ENCODE peak calls at places on chromosomes 7 and 10, in five cellular contexts. One of them, this sample, is unnamed.
A peak's percentile ranks its signal among the peaks of the same experiment; 100 is the strongest.

GRCh38 chr10:103752680-103753248 is 102.6 kb downstream of the SH3PXD2A start:
- DNase-seq in fibroblast of the aortic adventitia: no peak
- DNase-seq in brain microvascular endothelial cell: no peak
- DNase-seq in colonic mucosa: peak; percentile 69
- DNase-seq in LNCaP clone FGC: no peak
- DNase-seq in this sample: no peak

GRCh38 chr7:25448301-25448700 is 220.0 kb upstream of the NPVF start:
- DNase-seq in fibroblast of the aortic adventitia: no peak
- DNase-seq in brain microvascular endothelial cell: no peak
- DNase-seq in colonic mucosa: no peak
- DNase-seq in LNCaP clone FGC: no peak
- DNase-seq in this sample: no peak

GRCh38 chr10:68900427-68901105 is 549 bp upstream of the DDX50 start:
- DNase-seq in fibroblast of the aortic adventitia: no peak
- DNase-seq in brain microvascular endothelial cell: peak; percentile 67
- DNase-seq in colonic mucosa: no peak
- DNase-seq in LNCaP clone FGC: peak; percentile 6
- DNase-seq in this sample: peak; percentile 34

GRCh38 chr7:24923172-24923865 is 56.7 kb downstream of the OSBPL3 start:
- DNase-seq in fibroblast of the aortic adventitia: no peak
- DNase-seq in brain microvascular endothelial cell: no peak
- DNase-seq in colonic mucosa: no peak
- DNase-seq in LNCaP clone FGC: no peak
- DNase-seq in this sample: no peak

GRCh38 chr10:101512741-101513140 is 75.3 kb downstream of the POLL start:
- DNase-seq in fibroblast of the aortic adventitia: peak; percentile 64
- DNase-seq in brain microvascular endothelial cell: no peak
- DNase-seq in colonic mucosa: no peak
- DNase-seq in LNCaP clone FGC: no peak
- DNase-seq in this sample: no peak

GRCh38 chr10:89798092-89798491 is 96.7 kb downstream of the KIF20B start:
- DNase-seq in fibroblast of the aortic adventitia: no peak
- DNase-seq in brain microvascular endothelial cell: no peak
- DNase-seq in colonic mucosa: no peak
- DNase-seq in LNCaP clone FGC: no peak
- DNase-seq in this sample: no peak

GRCh38 chr7:28477041-28477442 is 64.7 kb downstream of the CREB5 start:
- DNase-seq in fibroblast of the aortic adventitia: no peak
- DNase-seq in brain microvascular endothelial cell: no peak
- DNase-seq in colonic mucosa: no peak
- DNase-seq in LNCaP clone FGC: no peak
- DNase-seq in this sample: no peak

GRCh38 chr7:6159097-6159483 is 113.3 kb downstream of the CYTH3 start:
- DNase-seq in fibroblast of the aortic adventitia: no peak
- DNase-seq in brain microvascular endothelial cell: no peak
- DNase-seq in colonic mucosa: no peak
- DNase-seq in LNCaP clone FGC: no peak
- DNase-seq in this sample: no peak

GRCh38 chr7:99296471-99296870 is 23.8 kb downstream of the MYH16 start:
- DNase-seq in fibroblast of the aortic adventitia: no peak
- DNase-seq in brain microvascular endothelial cell: no peak
- DNase-seq in colonic mucosa: no peak
- DNase-seq in LNCaP clone FGC: no peak
- DNase-seq in this sample: no peak

GRCh38 chr10:28996345-28996744 is 292.5 kb upstream of the LYZL1 start:
- DNase-seq in fibroblast of the aortic adventitia: no peak
- DNase-seq in brain microvascular endothelial cell: no peak
- DNase-seq in colonic mucosa: no peak
- DNase-seq in LNCaP clone FGC: no peak
- DNase-seq in this sample: no peak

GRCh38 chr10:37682617-37683016 is 174.8 kb downstream of the ZNF248 start:
- DNase-seq in fibroblast of the aortic adventitia: no peak
- DNase-seq in brain microvascular endothelial cell: no peak
- DNase-seq in colonic mucosa: no peak
- DNase-seq in LNCaP clone FGC: no peak
- DNase-seq in this sample: no peak

GRCh38 chr7:51138121-51139085 is 178.2 kb downstream of the COBL start:
- DNase-seq in fibroblast of the aortic adventitia: no peak
- DNase-seq in brain microvascular endothelial cell: no peak
- DNase-seq in colonic mucosa: no peak
- DNase-seq in LNCaP clone FGC: no peak
- DNase-seq in this sample: no peak

GRCh38 chr7:66454600-66455225 is 174.0 kb upstream of the KCTD7 start:
- DNase-seq in fibroblast of the aortic adventitia: no peak
- DNase-seq in brain microvascular endothelial cell: no peak
- DNase-seq in colonic mucosa: no peak
- DNase-seq in LNCaP clone FGC: no peak
- DNase-seq in this sample: no peak

GRCh38 chr10:96587255-96588059 is 645 bp upstream of the TM9SF3 start:
- DNase-seq in fibroblast of the aortic adventitia: peak; percentile 86
- DNase-seq in brain microvascular endothelial cell: peak; percentile 68
- DNase-seq in colonic mucosa: peak; percentile 47
- DNase-seq in LNCaP clone FGC: no peak
- DNase-seq in this sample: peak; percentile 34

GRCh38 chr10:122142652-122143237 is 128.4 kb upstream of the BTBD16 start:
- DNase-seq in fibroblast of the aortic adventitia: no peak
- DNase-seq in brain microvascular endothelial cell: no peak
- DNase-seq in colonic mucosa: peak; percentile 53
- DNase-seq in LNCaP clone FGC: no peak
- DNase-seq in this sample: no peak

GRCh38 chr7:100745184-100745583 is 11.8 kb downstream of the ZAN start:
- DNase-seq in fibroblast of the aortic adventitia: peak; percentile 60
- DNase-seq in brain microvascular endothelial cell: peak; percentile 9
- DNase-seq in colonic mucosa: no peak
- DNase-seq in LNCaP clone FGC: no peak
- DNase-seq in this sample: no peak

GRCh38 chr7:106176414-106177294 is 64.5 kb upstream of the SYPL1 start:
- DNase-seq in fibroblast of the aortic adventitia: peak; percentile 77
- DNase-seq in brain microvascular endothelial cell: peak; percentile 79
- DNase-seq in colonic mucosa: peak; percentile 83
- DNase-seq in LNCaP clone FGC: peak; percentile 34
- DNase-seq in this sample: no peak

GRCh38 chr7:106179256-106179655 is 67.1 kb upstream of the SYPL1 start:
- DNase-seq in fibroblast of the aortic adventitia: no peak
- DNase-seq in brain microvascular endothelial cell: no peak
- DNase-seq in colonic mucosa: no peak
- DNase-seq in LNCaP clone FGC: no peak
- DNase-seq in this sample: no peak

GRCh38 chr7:106177295-106177690 is 65.2 kb upstream of the SYPL1 start:
- DNase-seq in fibroblast of the aortic adventitia: peak; percentile 13
- DNase-seq in brain microvascular endothelial cell: no peak
- DNase-seq in colonic mucosa: no peak
- DNase-seq in LNCaP clone FGC: no peak
- DNase-seq in this sample: no peak

GRCh38 chr7:106177738-106178592 is 65.9 kb upstream of the SYPL1 start:
- DNase-seq in fibroblast of the aortic adventitia: no peak
- DNase-seq in brain microvascular endothelial cell: no peak
- DNase-seq in colonic mucosa: no peak
- DNase-seq in LNCaP clone FGC: no peak
- DNase-seq in this sample: no peak

DNA sequence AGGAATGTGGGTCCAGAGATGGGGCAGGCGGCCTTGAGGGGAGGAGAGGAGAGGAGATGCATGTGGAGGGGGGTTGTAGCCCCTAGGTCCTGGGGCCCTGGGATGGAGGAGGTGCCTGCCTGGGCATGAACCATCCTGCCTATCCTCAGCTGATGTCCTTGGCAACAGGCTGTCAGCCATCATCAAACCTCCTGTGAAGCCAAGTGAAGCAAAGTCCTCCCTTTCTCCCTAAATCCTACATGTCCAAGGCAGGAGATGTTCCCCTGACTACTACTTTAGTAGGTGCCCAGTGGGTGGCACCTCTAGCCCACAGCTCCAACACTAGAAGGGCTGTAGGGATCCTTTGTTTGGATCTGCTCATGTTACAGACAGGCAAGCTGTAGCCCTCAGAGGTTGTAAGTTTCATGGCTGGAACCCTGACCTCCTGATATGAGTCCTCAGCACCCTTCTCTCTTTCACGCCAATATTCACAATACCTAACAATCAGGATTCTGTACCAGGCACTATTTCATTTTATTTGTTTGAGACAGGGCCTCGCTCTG is 66.6 kb upstream of the SYPL1 start:
- DNase-seq in fibroblast of the aortic adventitia: peak; percentile 69
- DNase-seq in brain microvascular endothelial cell: peak; percentile 39
- DNase-seq in colonic mucosa: no peak
- DNase-seq in LNCaP clone FGC: peak; percentile 54
- DNase-seq in this sample: no peak
- TF ChIP-seq CTCF in fibroblast of the aortic adventitia: peak; percentile 47
- TF ChIP-seq CTCF in brain microvascular endothelial cell: peak; percentile 57
- TF ChIP-seq CTCF in colonic mucosa: no peak
- TF ChIP-seq CTCF in LNCaP clone FGC: peak; percentile 81
- TF ChIP-seq CTCF in this sample: peak; percentile 64

GRCh38 chr10:91562839-91563581 is 69.9 kb downstream of the PPP1R3C start:
- DNase-seq in fibroblast of the aortic adventitia: no peak
- DNase-seq in brain microvascular endothelial cell: no peak
- DNase-seq in colonic mucosa: no peak
- DNase-seq in LNCaP clone FGC: no peak
- DNase-seq in this sample: no peak
- H3K4me3 ChIP-seq in fibroblast of the aortic adventitia: no peak overlapping the region
- H3K4me3 ChIP-seq in brain microvascular endothelial cell: no peak overlapping the region
- H3K4me3 ChIP-seq in colonic mucosa: no peak overlapping the region
- H3K4me3 ChIP-seq in LNCaP clone FGC: no peak overlapping the region
- H3K4me3 ChIP-seq in this sample: no peak overlapping the region

DNA sequence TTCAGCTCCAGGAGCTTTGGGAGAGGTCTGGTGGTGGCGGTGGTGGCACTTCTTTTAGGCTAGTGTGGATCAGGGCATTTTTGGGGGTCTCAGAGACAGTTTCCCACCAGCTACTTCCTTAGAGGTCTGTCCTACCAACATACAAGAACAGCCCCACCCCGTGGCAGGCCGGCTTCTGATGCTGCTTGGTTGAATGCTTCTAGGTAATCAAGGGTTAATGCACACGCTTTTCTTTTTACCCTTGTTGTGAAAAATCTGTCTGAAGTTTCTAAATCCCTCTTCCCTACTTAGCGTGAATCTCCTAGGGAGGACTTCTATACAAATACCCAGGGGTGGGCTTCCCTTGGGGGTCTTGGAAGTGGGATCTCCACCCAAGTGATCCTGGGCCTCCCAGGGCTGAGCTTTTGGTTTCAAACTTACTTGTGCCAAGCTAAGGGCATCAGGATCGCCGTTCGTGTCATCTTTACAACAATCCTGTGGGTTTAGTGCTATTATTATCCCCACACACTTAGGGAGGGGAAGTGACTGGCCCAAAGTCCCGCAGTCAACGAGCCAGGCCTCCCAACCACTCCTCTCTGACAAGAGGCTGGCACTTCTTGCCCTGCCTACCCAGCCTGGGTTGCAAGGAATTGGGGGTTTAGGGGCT is 1.7 kb downstream of the SH2B2 start:
- DNase-seq in fibroblast of the aortic adventitia: no peak
- DNase-seq in brain microvascular endothelial cell: no peak
- DNase-seq in colonic mucosa: no peak
- DNase-seq in LNCaP clone FGC: no peak
- DNase-seq in this sample: no peak
- TF ChIP-seq CTCF in fibroblast of the aortic adventitia: no peak
- TF ChIP-seq CTCF in brain microvascular endothelial cell: peak; percentile 46
- TF ChIP-seq CTCF in colonic mucosa: no peak
- TF ChIP-seq CTCF in LNCaP clone FGC: no peak
- TF ChIP-seq CTCF in this sample: peak; percentile 12

DNA sequence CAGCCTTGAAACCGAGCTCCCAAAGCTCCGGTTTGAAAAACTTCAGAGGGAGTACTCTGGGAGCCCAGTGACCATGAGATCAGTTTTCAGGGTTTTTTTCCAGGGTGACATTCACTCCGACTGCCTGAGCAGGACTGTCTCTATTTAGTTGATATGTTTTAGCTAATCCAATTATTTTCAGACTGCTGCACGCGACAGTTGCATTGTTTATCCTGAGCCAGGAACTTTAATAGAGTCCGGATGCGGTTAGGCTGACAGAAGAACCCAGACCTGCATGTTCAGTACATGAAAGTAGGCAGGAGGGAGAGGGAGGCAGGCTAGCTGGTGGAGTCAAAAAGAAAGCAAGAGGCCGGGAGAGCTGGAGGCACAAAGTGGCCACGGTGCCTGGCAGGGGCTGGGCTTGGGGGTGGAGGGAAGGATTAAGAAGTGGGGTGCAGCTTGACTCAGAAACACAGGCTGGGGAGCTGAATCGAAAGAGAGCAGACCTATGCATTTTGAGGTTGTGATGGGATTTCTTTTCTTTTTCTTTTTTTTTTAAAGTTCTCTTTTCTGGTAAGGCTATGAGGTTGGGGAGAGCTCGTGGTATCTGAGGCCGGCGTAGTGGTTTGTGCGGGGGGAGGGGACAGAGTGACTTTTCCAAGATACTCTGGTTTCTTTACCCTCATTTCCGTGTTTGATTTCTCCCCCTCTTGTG is 5.7 kb downstream of the GATA3 start:
- DNase-seq in fibroblast of the aortic adventitia: no peak
- DNase-seq in brain microvascular endothelial cell: no peak
- DNase-seq in colonic mucosa: no peak
- DNase-seq in LNCaP clone FGC: no peak
- DNase-seq in this sample: no peak
- H3K4me3 ChIP-seq in fibroblast of the aortic adventitia: no peak overlapping the region
- H3K4me3 ChIP-seq in brain microvascular endothelial cell: no peak overlapping the region
- H3K4me3 ChIP-seq in colonic mucosa: no peak overlapping the region
- H3K4me3 ChIP-seq in LNCaP clone FGC: no peak overlapping the region
- H3K4me3 ChIP-seq in this sample: no peak overlapping the region

GRCh38 chr10:6995339-6995738 is 415.3 kb upstream of the PRKCQ start:
- DNase-seq in fibroblast of the aortic adventitia: peak; percentile 2
- DNase-seq in brain microvascular endothelial cell: no peak
- DNase-seq in colonic mucosa: no peak
- DNase-seq in LNCaP clone FGC: no peak
- DNase-seq in this sample: no peak

GRCh38 chr10:6999232-6999925 is 411.5 kb downstream of the SFMBT2 start:
- DNase-seq in fibroblast of the aortic adventitia: no peak
- DNase-seq in brain microvascular endothelial cell: no peak
- DNase-seq in colonic mucosa: no peak
- DNase-seq in LNCaP clone FGC: no peak
- DNase-seq in this sample: no peak

GRCh38 chr10:6995846-6996245 is 415.0 kb downstream of the SFMBT2 start:
- DNase-seq in fibroblast of the aortic adventitia: no peak
- DNase-seq in brain microvascular endothelial cell: no peak
- DNase-seq in colonic mucosa: no peak
- DNase-seq in LNCaP clone FGC: no peak
- DNase-seq in this sample: no peak

GRCh38 chr10:7003821-7004220 is 407.0 kb downstream of the SFMBT2 start:
- DNase-seq in fibroblast of the aortic adventitia: no peak
- DNase-seq in brain microvascular endothelial cell: no peak
- DNase-seq in colonic mucosa: no peak
- DNase-seq in LNCaP clone FGC: no peak
- DNase-seq in this sample: no peak

DNA sequence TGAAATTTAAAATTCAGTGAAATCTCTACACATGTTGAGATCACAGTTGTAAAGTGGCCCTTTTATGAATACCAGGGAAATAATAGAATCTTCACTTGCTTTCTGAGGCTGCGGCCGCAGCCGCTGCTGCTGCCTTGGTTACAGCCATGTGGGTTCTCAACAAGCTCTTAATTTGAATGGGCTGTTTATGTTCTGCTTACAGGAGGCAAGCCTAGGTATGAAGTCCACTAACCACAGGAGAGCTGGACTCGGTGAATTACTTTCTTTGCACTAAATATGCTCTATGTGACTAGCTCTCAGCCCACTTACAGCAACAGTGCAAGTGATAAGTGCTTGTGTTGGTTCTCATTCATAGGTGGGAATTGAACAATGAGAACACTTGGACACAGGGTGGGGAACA is 410.8 kb downstream of the SFMBT2 start:
- DNase-seq in fibroblast of the aortic adventitia: no peak
- DNase-seq in brain microvascular endothelial cell: no peak
- DNase-seq in colonic mucosa: no peak
- DNase-seq in LNCaP clone FGC: no peak
- DNase-seq in this sample: no peak
- TF ChIP-seq CTCF in fibroblast of the aortic adventitia: no peak
- TF ChIP-seq CTCF in brain microvascular endothelial cell: no peak
- TF ChIP-seq CTCF in colonic mucosa: no peak
- TF ChIP-seq CTCF in LNCaP clone FGC: no peak
- TF ChIP-seq CTCF in this sample: no peak

GRCh38 chr10:71571460-71572175 is 148.0 kb downstream of the C10orf105 start:
- DNase-seq in fibroblast of the aortic adventitia: no peak
- DNase-seq in brain microvascular endothelial cell: no peak
- DNase-seq in colonic mucosa: no peak
- DNase-seq in LNCaP clone FGC: peak; percentile 67
- DNase-seq in this sample: no peak
- H3K4me3 ChIP-seq in fibroblast of the aortic adventitia: no peak overlapping the region
- H3K4me3 ChIP-seq in brain microvascular endothelial cell: no peak overlapping the region
- H3K4me3 ChIP-seq in colonic mucosa: no peak overlapping the region
- H3K4me3 ChIP-seq in LNCaP clone FGC: no peak overlapping the region
- H3K4me3 ChIP-seq in this sample: no peak overlapping the region